ENCODE peak calls at places on chromosomes 4 and X, in nine cellular contexts. One of them, this sample, is unnamed. For H3K36me3, the result is how much of the 10 kb centered on the place peaks cover.

GRCh38 chr4:56821394-56822263 is at the start of gene SPINK2:
- DNase-seq in H7: peak
- DNase-seq in PC-9: peak
- DNase-seq in transverse colon: peak
- DNase-seq in upper lobe of right lung: peak
- DNase-seq in kidney epithelial cell: no peak
- DNase-seq in endodermal cell: peak
- DNase-seq in cardiac muscle cell: peak
- DNase-seq in suprapubic skin: no peak
- DNase-seq in this sample: no peak

GRCh38 chr4:124343711-124344110 is 368.8 kb downstream of the ANKRD50 start:
- DNase-seq in H7: no peak
- DNase-seq in cardiac muscle cell: no peak
- DNase-seq in upper lobe of right lung: no peak
- DNase-seq in PC-9: no peak
- DNase-seq in transverse colon: no peak
- DNase-seq in endodermal cell: no peak
- DNase-seq in kidney epithelial cell: no peak
- DNase-seq in suprapubic skin: no peak
- DNase-seq in this sample: no peak

GRCh38 chr4:181143241-181143854 is 1099.9 kb upstream of the TENM3 start:
- DNase-seq in PC-9: peak
- DNase-seq in suprapubic skin: peak
- DNase-seq in upper lobe of right lung: peak
- DNase-seq in transverse colon: peak
- DNase-seq in cardiac muscle cell: peak
- DNase-seq in endodermal cell: peak
- DNase-seq in H7: peak
- DNase-seq in kidney epithelial cell: peak
- DNase-seq in this sample: no peak

GRCh38 chr4:118587116-118587869 is 97.9 kb upstream of the METTL14 start:
- DNase-seq in cardiac muscle cell: no peak
- DNase-seq in kidney epithelial cell: no peak
- DNase-seq in H7: no peak
- DNase-seq in endodermal cell: no peak
- DNase-seq in suprapubic skin: no peak
- DNase-seq in upper lobe of right lung: no peak
- DNase-seq in PC-9: no peak
- DNase-seq in transverse colon: no peak
- DNase-seq in this sample: no peak

GRCh38 chrX:37830371-37830770 is 17.0 kb downstream of the DYNLT3 start:
- DNase-seq in endodermal cell: no peak
- DNase-seq in cardiac muscle cell: no peak
- DNase-seq in H7: no peak
- DNase-seq in kidney epithelial cell: no peak
- DNase-seq in suprapubic skin: no peak
- DNase-seq in PC-9: no peak
- DNase-seq in upper lobe of right lung: no peak
- DNase-seq in transverse colon: no peak
- DNase-seq in this sample: no peak

GRCh38 chrX:43973249-43973672 is at the start of gene NDP:
- DNase-seq in kidney epithelial cell: no peak
- DNase-seq in endodermal cell: peak
- DNase-seq in transverse colon: no peak
- DNase-seq in PC-9: no peak
- DNase-seq in H7: no peak
- DNase-seq in suprapubic skin: no peak
- DNase-seq in upper lobe of right lung: no peak
- DNase-seq in cardiac muscle cell: peak
- DNase-seq in this sample: no peak

GRCh38 chr4:156476359-156476758 is 495.2 kb downstream of the PDGFC start:
- DNase-seq in suprapubic skin: no peak
- DNase-seq in PC-9: peak
- DNase-seq in cardiac muscle cell: no peak
- DNase-seq in H7: no peak
- DNase-seq in transverse colon: no peak
- DNase-seq in upper lobe of right lung: no peak
- DNase-seq in endodermal cell: no peak
- DNase-seq in kidney epithelial cell: peak
- DNase-seq in this sample: no peak

GRCh38 chr4:183834252-183834651 is 70.9 kb upstream of the STOX2 start:
- DNase-seq in upper lobe of right lung: no peak
- DNase-seq in endodermal cell: no peak
- DNase-seq in transverse colon: no peak
- DNase-seq in cardiac muscle cell: no peak
- DNase-seq in PC-9: no peak
- DNase-seq in kidney epithelial cell: no peak
- DNase-seq in suprapubic skin: no peak
- DNase-seq in H7: no peak
- DNase-seq in this sample: no peak

GRCh38 chr4:154485127-154485773 is 6.3 kb downstream of the DCHS2 start:
- DNase-seq in suprapubic skin: no peak
- DNase-seq in transverse colon: no peak
- DNase-seq in upper lobe of right lung: no peak
- DNase-seq in endodermal cell: no peak
- DNase-seq in cardiac muscle cell: peak
- DNase-seq in PC-9: no peak
- DNase-seq in kidney epithelial cell: no peak
- DNase-seq in H7: no peak
- DNase-seq in this sample: no peak

GRCh38 chrX:13311560-13311959 is 8.3 kb downstream of the ATXN3L start:
- DNase-seq in upper lobe of right lung: no peak
- DNase-seq in H7: no peak
- DNase-seq in kidney epithelial cell: no peak
- DNase-seq in endodermal cell: no peak
- DNase-seq in suprapubic skin: no peak
- DNase-seq in transverse colon: no peak
- DNase-seq in PC-9: no peak
- DNase-seq in cardiac muscle cell: no peak
- DNase-seq in this sample: no peak

GRCh38 chr4:3199661-3200422 is 49.1 kb upstream of the MSANTD1 start:
- DNase-seq in endodermal cell: peak
- DNase-seq in H7: no peak
- DNase-seq in suprapubic skin: peak
- DNase-seq in cardiac muscle cell: no peak
- DNase-seq in kidney epithelial cell: no peak
- DNase-seq in transverse colon: no peak
- DNase-seq in upper lobe of right lung: no peak
- DNase-seq in PC-9: no peak
- DNase-seq in this sample: no peak

GRCh38 chr4:23305026-23305425 is 584.8 kb downstream of the PPARGC1A start:
- DNase-seq in cardiac muscle cell: no peak
- DNase-seq in endodermal cell: no peak
- DNase-seq in PC-9: no peak
- DNase-seq in transverse colon: no peak
- DNase-seq in suprapubic skin: no peak
- DNase-seq in kidney epithelial cell: no peak
- DNase-seq in upper lobe of right lung: no peak
- DNase-seq in H7: no peak
- DNase-seq in this sample: no peak

GRCh38 chr4:105598787-105599186 is 46.4 kb downstream of the ARHGEF38 start:
- DNase-seq in endodermal cell: no peak
- DNase-seq in transverse colon: no peak
- DNase-seq in upper lobe of right lung: no peak
- DNase-seq in H7: no peak
- DNase-seq in cardiac muscle cell: no peak
- DNase-seq in suprapubic skin: no peak
- DNase-seq in kidney epithelial cell: peak
- DNase-seq in PC-9: no peak
- DNase-seq in this sample: no peak

GRCh38 chr4:186946682-186947294 is 223.1 kb upstream of the FAT1 start:
- DNase-seq in upper lobe of right lung: no peak
- DNase-seq in transverse colon: peak
- DNase-seq in PC-9: no peak
- DNase-seq in cardiac muscle cell: peak
- DNase-seq in H7: peak
- DNase-seq in endodermal cell: peak
- DNase-seq in suprapubic skin: no peak
- DNase-seq in kidney epithelial cell: no peak
- DNase-seq in this sample: no peak

GRCh38 chrX:32749075-32749474 is 462.3 kb downstream of the DMD start:
- DNase-seq in PC-9: no peak
- DNase-seq in endodermal cell: no peak
- DNase-seq in cardiac muscle cell: no peak
- DNase-seq in upper lobe of right lung: no peak
- DNase-seq in suprapubic skin: no peak
- DNase-seq in kidney epithelial cell: no peak
- DNase-seq in transverse colon: no peak
- DNase-seq in H7: no peak
- DNase-seq in this sample: no peak

GRCh38 chrX:144333429-144333828 is 449.6 kb downstream of the UBE2NL start:
- DNase-seq in kidney epithelial cell: no peak
- DNase-seq in PC-9: no peak
- DNase-seq in suprapubic skin: no peak
- DNase-seq in transverse colon: no peak
- DNase-seq in endodermal cell: no peak
- DNase-seq in H7: no peak
- DNase-seq in cardiac muscle cell: no peak
- DNase-seq in upper lobe of right lung: no peak
- DNase-seq in this sample: no peak

GRCh38 chrX:125295337-125295736 is 24.3 kb upstream of the TEX13C start:
- DNase-seq in H7: no peak
- DNase-seq in endodermal cell: no peak
- DNase-seq in PC-9: no peak
- DNase-seq in kidney epithelial cell: no peak
- DNase-seq in suprapubic skin: no peak
- DNase-seq in transverse colon: no peak
- DNase-seq in cardiac muscle cell: no peak
- DNase-seq in upper lobe of right lung: no peak
- DNase-seq in this sample: no peak

GRCh38 chr4:175935016-175935661 is 123.1 kb upstream of the GPM6A start:
- DNase-seq in PC-9: peak
- DNase-seq in cardiac muscle cell: no peak
- DNase-seq in kidney epithelial cell: no peak
- DNase-seq in upper lobe of right lung: no peak
- DNase-seq in endodermal cell: peak
- DNase-seq in H7: peak
- DNase-seq in transverse colon: no peak
- DNase-seq in suprapubic skin: no peak
- DNase-seq in this sample: no peak

GRCh38 chr4:23887989-23888388 is 1.9 kb downstream of the PPARGC1A start:
- DNase-seq in cardiac muscle cell: no peak
- DNase-seq in suprapubic skin: no peak
- DNase-seq in transverse colon: no peak
- DNase-seq in upper lobe of right lung: no peak
- DNase-seq in kidney epithelial cell: no peak
- DNase-seq in endodermal cell: peak
- DNase-seq in H7: no peak
- DNase-seq in PC-9: no peak
- DNase-seq in this sample: no peak

GRCh38 chrX:2410279-2411020 is 90.3 kb downstream of the DHRSX start:
- DNase-seq in PC-9: no peak
- DNase-seq in endodermal cell: no peak
- DNase-seq in cardiac muscle cell: no peak
- DNase-seq in suprapubic skin: no peak
- DNase-seq in kidney epithelial cell: no peak
- DNase-seq in upper lobe of right lung: peak
- DNase-seq in transverse colon: peak
- DNase-seq in H7: no peak
- DNase-seq in this sample: no peak

GRCh38 chr4:13983189-13983790 is 355.8 kb upstream of the BOD1L1 start:
- DNase-seq in PC-9: no peak
- DNase-seq in suprapubic skin: no peak
- DNase-seq in transverse colon: no peak
- DNase-seq in cardiac muscle cell: no peak
- DNase-seq in H7: no peak
- DNase-seq in kidney epithelial cell: no peak
- DNase-seq in upper lobe of right lung: no peak
- DNase-seq in endodermal cell: no peak
- DNase-seq in this sample: no peak

GRCh38 chr4:85909851-85910250 is 434.9 kb downstream of the ARHGAP24 start:
- DNase-seq in suprapubic skin: no peak
- DNase-seq in transverse colon: no peak
- DNase-seq in PC-9: no peak
- DNase-seq in kidney epithelial cell: no peak
- DNase-seq in upper lobe of right lung: no peak
- DNase-seq in H7: no peak
- DNase-seq in cardiac muscle cell: no peak
- DNase-seq in endodermal cell: no peak
- DNase-seq in this sample: no peak

GRCh38 chr4:1950369-1950768 is 58.4 kb downstream of the NELFA start:
- DNase-seq in kidney epithelial cell: no peak
- DNase-seq in upper lobe of right lung: no peak
- DNase-seq in cardiac muscle cell: no peak
- DNase-seq in transverse colon: no peak
- DNase-seq in endodermal cell: no peak
- DNase-seq in suprapubic skin: no peak
- DNase-seq in PC-9: no peak
- DNase-seq in H7: no peak
- DNase-seq in this sample: no peak
- H3K36me3 ChIP-seq in kidney epithelial cell: under half
- H3K36me3 ChIP-seq in upper lobe of right lung: under half
- H3K36me3 ChIP-seq in cardiac muscle cell: under half
- H3K36me3 ChIP-seq in transverse colon: under half
- H3K36me3 ChIP-seq in endodermal cell: half or more
- H3K36me3 ChIP-seq in suprapubic skin: under half
- H3K36me3 ChIP-seq in PC-9: under half
- H3K36me3 ChIP-seq in H7: under half
- H3K36me3 ChIP-seq in this sample: under half

DNA sequence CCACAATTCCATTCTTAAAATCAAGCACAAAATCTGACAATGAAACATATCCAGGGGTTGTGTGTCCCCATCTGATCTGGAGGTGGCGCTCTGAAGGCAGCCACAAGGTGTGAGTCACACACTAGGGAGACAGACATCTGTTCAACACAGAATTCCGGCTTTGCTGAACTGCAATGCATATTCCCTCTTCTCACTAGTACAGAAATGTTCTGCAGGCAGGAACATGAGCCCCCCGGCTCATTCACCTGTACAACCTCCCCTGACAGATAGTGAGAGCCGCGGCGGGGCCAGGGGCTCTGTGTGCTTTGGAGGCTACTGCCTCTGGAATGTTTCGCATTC is 41.9 kb downstream of the WDR1 start:
- DNase-seq in cardiac muscle cell: peak
- DNase-seq in kidney epithelial cell: no peak
- DNase-seq in PC-9: no peak
- DNase-seq in transverse colon: no peak
- DNase-seq in H7: peak
- DNase-seq in endodermal cell: peak
- DNase-seq in upper lobe of right lung: no peak
- DNase-seq in suprapubic skin: no peak
- DNase-seq in this sample: no peak
- H3K36me3 ChIP-seq in cardiac muscle cell: half or more
- H3K36me3 ChIP-seq in kidney epithelial cell: under half
- H3K36me3 ChIP-seq in PC-9: under half
- H3K36me3 ChIP-seq in transverse colon: under half
- H3K36me3 ChIP-seq in H7: under half
- H3K36me3 ChIP-seq in endodermal cell: half or more
- H3K36me3 ChIP-seq in upper lobe of right lung: half or more
- H3K36me3 ChIP-seq in suprapubic skin: half or more
- H3K36me3 ChIP-seq in this sample: half or more

GRCh38 chr4:10026485-10026884 is 5.2 kb upstream of the SLC2A9 start:
- DNase-seq in H7: no peak
- DNase-seq in kidney epithelial cell: no peak
- DNase-seq in PC-9: no peak
- DNase-seq in transverse colon: no peak
- DNase-seq in suprapubic skin: no peak
- DNase-seq in endodermal cell: no peak
- DNase-seq in upper lobe of right lung: no peak
- DNase-seq in cardiac muscle cell: no peak
- DNase-seq in this sample: no peak
- H3K36me3 ChIP-seq in H7: under half
- H3K36me3 ChIP-seq in kidney epithelial cell: under half
- H3K36me3 ChIP-seq in PC-9: under half
- H3K36me3 ChIP-seq in transverse colon: under half
- H3K36me3 ChIP-seq in suprapubic skin: under half
- H3K36me3 ChIP-seq in endodermal cell: under half
- H3K36me3 ChIP-seq in upper lobe of right lung: under half
- H3K36me3 ChIP-seq in cardiac muscle cell: under half
- H3K36me3 ChIP-seq in this sample: under half

GRCh38 chr4:61210186-61210939 is 10.2 kb downstream of the ADGRL3 start:
- DNase-seq in cardiac muscle cell: no peak
- DNase-seq in PC-9: no peak
- DNase-seq in kidney epithelial cell: no peak
- DNase-seq in H7: peak
- DNase-seq in upper lobe of right lung: no peak
- DNase-seq in suprapubic skin: no peak
- DNase-seq in transverse colon: no peak
- DNase-seq in endodermal cell: peak
- DNase-seq in this sample: no peak
- H3K36me3 ChIP-seq in cardiac muscle cell: under half
- H3K36me3 ChIP-seq in PC-9: under half
- H3K36me3 ChIP-seq in kidney epithelial cell: under half
- H3K36me3 ChIP-seq in H7: under half
- H3K36me3 ChIP-seq in upper lobe of right lung: under half
- H3K36me3 ChIP-seq in suprapubic skin: under half
- H3K36me3 ChIP-seq in transverse colon: under half
- H3K36me3 ChIP-seq in endodermal cell: under half
- H3K36me3 ChIP-seq in this sample: under half